ENCODE peak calls at places on chromosomes 13 and 19, in eight cellular contexts. One of them, this sample, is unnamed.

GRCh38 chr19:17803264-17803896 is 8.4 kb downstream of the B3GNT3 start:
- DNase-seq in stimulated activated CD8-positive, alpha-beta memory T cell treated with anti-CD3 and anti-CD28 coated beads, Interleukin-12 subunit alpha, Interleukin-12 subunit beta, amount 100 ng/mL, for 4 hours: no peak
- DNase-seq in OCI-LY7: no peak
- DNase-seq in NCI-H2107: no peak
- DNase-seq in C1 segment of cervical spinal cord: no peak
- DNase-seq in stimulated activated CD4-positive, alpha-beta T cell treated with anti-CD3 and anti-CD28 coated beads, Interleukin-1b, Interleukin-23, amount 100 ng/mL, for 1 hour: no peak
- DNase-seq in ELF-1: no peak
- DNase-seq in NB4: peak; percentile 65
- DNase-seq in this sample: peak; percentile 9

GRCh38 chr19:6720369-6721112 is at the start of gene C3:
- DNase-seq in stimulated activated CD8-positive, alpha-beta memory T cell treated with anti-CD3 and anti-CD28 coated beads, Interleukin-12 subunit alpha, Interleukin-12 subunit beta, amount 100 ng/mL, for 4 hours: no peak
- DNase-seq in OCI-LY7: no peak
- DNase-seq in NCI-H2107: no peak
- DNase-seq in C1 segment of cervical spinal cord: no peak
- DNase-seq in stimulated activated CD4-positive, alpha-beta T cell treated with anti-CD3 and anti-CD28 coated beads, Interleukin-1b, Interleukin-23, amount 100 ng/mL, for 1 hour: no peak
- DNase-seq in ELF-1: no peak
- DNase-seq in NB4: peak; percentile 74
- DNase-seq in this sample: no peak

GRCh38 chr19:7699422-7700127 is 2.4 kb downstream of the FCER2 start:
- DNase-seq in stimulated activated CD8-positive, alpha-beta memory T cell treated with anti-CD3 and anti-CD28 coated beads, Interleukin-12 subunit alpha, Interleukin-12 subunit beta, amount 100 ng/mL, for 4 hours: no peak
- DNase-seq in OCI-LY7: peak; percentile 50
- DNase-seq in NCI-H2107: no peak
- DNase-seq in C1 segment of cervical spinal cord: no peak
- DNase-seq in stimulated activated CD4-positive, alpha-beta T cell treated with anti-CD3 and anti-CD28 coated beads, Interleukin-1b, Interleukin-23, amount 100 ng/mL, for 1 hour: no peak
- DNase-seq in ELF-1: no peak
- DNase-seq in NB4: no peak
- DNase-seq in this sample: no peak

GRCh38 chr19:46489445-46490272 is 6.0 kb downstream of the PNMA8B start:
- DNase-seq in stimulated activated CD8-positive, alpha-beta memory T cell treated with anti-CD3 and anti-CD28 coated beads, Interleukin-12 subunit alpha, Interleukin-12 subunit beta, amount 100 ng/mL, for 4 hours: no peak
- DNase-seq in OCI-LY7: no peak
- DNase-seq in NCI-H2107: no peak
- DNase-seq in C1 segment of cervical spinal cord: peak; percentile 66
- DNase-seq in stimulated activated CD4-positive, alpha-beta T cell treated with anti-CD3 and anti-CD28 coated beads, Interleukin-1b, Interleukin-23, amount 100 ng/mL, for 1 hour: no peak
- DNase-seq in ELF-1: peak; percentile 71
- DNase-seq in NB4: no peak
- DNase-seq in this sample: no peak

GRCh38 chr19:28027116-28027515 is 1185.8 kb downstream of the UQCRFS1 start:
- DNase-seq in stimulated activated CD8-positive, alpha-beta memory T cell treated with anti-CD3 and anti-CD28 coated beads, Interleukin-12 subunit alpha, Interleukin-12 subunit beta, amount 100 ng/mL, for 4 hours: no peak
- DNase-seq in OCI-LY7: no peak
- DNase-seq in NCI-H2107: no peak
- DNase-seq in C1 segment of cervical spinal cord: no peak
- DNase-seq in stimulated activated CD4-positive, alpha-beta T cell treated with anti-CD3 and anti-CD28 coated beads, Interleukin-1b, Interleukin-23, amount 100 ng/mL, for 1 hour: no peak
- DNase-seq in ELF-1: no peak
- DNase-seq in NB4: no peak
- DNase-seq in this sample: no peak

GRCh38 chr13:105914637-105915036 is 620.8 kb downstream of the EFNB2 start:
- DNase-seq in stimulated activated CD8-positive, alpha-beta memory T cell treated with anti-CD3 and anti-CD28 coated beads, Interleukin-12 subunit alpha, Interleukin-12 subunit beta, amount 100 ng/mL, for 4 hours: no peak
- DNase-seq in OCI-LY7: no peak
- DNase-seq in NCI-H2107: no peak
- DNase-seq in C1 segment of cervical spinal cord: no peak
- DNase-seq in stimulated activated CD4-positive, alpha-beta T cell treated with anti-CD3 and anti-CD28 coated beads, Interleukin-1b, Interleukin-23, amount 100 ng/mL, for 1 hour: no peak
- DNase-seq in ELF-1: no peak
- DNase-seq in NB4: no peak
- DNase-seq in this sample: no peak

GRCh38 chr13:43058318-43058674 is 34.9 kb downstream of the DNAJC15 start:
- DNase-seq in stimulated activated CD8-positive, alpha-beta memory T cell treated with anti-CD3 and anti-CD28 coated beads, Interleukin-12 subunit alpha, Interleukin-12 subunit beta, amount 100 ng/mL, for 4 hours: no peak
- DNase-seq in OCI-LY7: no peak
- DNase-seq in NCI-H2107: no peak
- DNase-seq in C1 segment of cervical spinal cord: no peak
- DNase-seq in stimulated activated CD4-positive, alpha-beta T cell treated with anti-CD3 and anti-CD28 coated beads, Interleukin-1b, Interleukin-23, amount 100 ng/mL, for 1 hour: no peak
- DNase-seq in ELF-1: peak; percentile 91
- DNase-seq in NB4: peak; percentile 20
- DNase-seq in this sample: peak; percentile 22

GRCh38 chr19:12346896-12347295 is 13.5 kb upstream of the ZNF563 start:
- DNase-seq in stimulated activated CD8-positive, alpha-beta memory T cell treated with anti-CD3 and anti-CD28 coated beads, Interleukin-12 subunit alpha, Interleukin-12 subunit beta, amount 100 ng/mL, for 4 hours: no peak
- DNase-seq in OCI-LY7: peak; percentile 60
- DNase-seq in NCI-H2107: no peak
- DNase-seq in C1 segment of cervical spinal cord: no peak
- DNase-seq in stimulated activated CD4-positive, alpha-beta T cell treated with anti-CD3 and anti-CD28 coated beads, Interleukin-1b, Interleukin-23, amount 100 ng/mL, for 1 hour: no peak
- DNase-seq in ELF-1: no peak
- DNase-seq in NB4: peak; percentile 55
- DNase-seq in this sample: no peak

GRCh38 chr19:1767464-1767933 is 14.2 kb downstream of the ONECUT3 start:
- DNase-seq in stimulated activated CD8-positive, alpha-beta memory T cell treated with anti-CD3 and anti-CD28 coated beads, Interleukin-12 subunit alpha, Interleukin-12 subunit beta, amount 100 ng/mL, for 4 hours: peak; percentile 39
- DNase-seq in OCI-LY7: peak; percentile 62
- DNase-seq in NCI-H2107: no peak
- DNase-seq in C1 segment of cervical spinal cord: no peak
- DNase-seq in stimulated activated CD4-positive, alpha-beta T cell treated with anti-CD3 and anti-CD28 coated beads, Interleukin-1b, Interleukin-23, amount 100 ng/mL, for 1 hour: peak; percentile 45
- DNase-seq in ELF-1: peak; percentile 79
- DNase-seq in NB4: peak; percentile 78
- DNase-seq in this sample: peak; percentile 42

GRCh38 chr13:52001120-52001731 is 10.0 kb downstream of the ATP7B start:
- DNase-seq in stimulated activated CD8-positive, alpha-beta memory T cell treated with anti-CD3 and anti-CD28 coated beads, Interleukin-12 subunit alpha, Interleukin-12 subunit beta, amount 100 ng/mL, for 4 hours: no peak
- DNase-seq in OCI-LY7: peak; percentile 75
- DNase-seq in NCI-H2107: no peak
- DNase-seq in C1 segment of cervical spinal cord: no peak
- DNase-seq in stimulated activated CD4-positive, alpha-beta T cell treated with anti-CD3 and anti-CD28 coated beads, Interleukin-1b, Interleukin-23, amount 100 ng/mL, for 1 hour: no peak
- DNase-seq in ELF-1: no peak
- DNase-seq in NB4: peak; percentile 70
- DNase-seq in this sample: no peak

GRCh38 chr19:51192689-51193088 is 32.2 kb upstream of the CD33 start:
- DNase-seq in stimulated activated CD8-positive, alpha-beta memory T cell treated with anti-CD3 and anti-CD28 coated beads, Interleukin-12 subunit alpha, Interleukin-12 subunit beta, amount 100 ng/mL, for 4 hours: no peak
- DNase-seq in OCI-LY7: no peak
- DNase-seq in NCI-H2107: no peak
- DNase-seq in C1 segment of cervical spinal cord: no peak
- DNase-seq in stimulated activated CD4-positive, alpha-beta T cell treated with anti-CD3 and anti-CD28 coated beads, Interleukin-1b, Interleukin-23, amount 100 ng/mL, for 1 hour: no peak
- DNase-seq in ELF-1: no peak
- DNase-seq in NB4: no peak
- DNase-seq in this sample: no peak

GRCh38 chr19:9586764-9587163 is 2.5 kb upstream of the ZNF121 start:
- DNase-seq in stimulated activated CD8-positive, alpha-beta memory T cell treated with anti-CD3 and anti-CD28 coated beads, Interleukin-12 subunit alpha, Interleukin-12 subunit beta, amount 100 ng/mL, for 4 hours: peak; percentile 55
- DNase-seq in OCI-LY7: peak; percentile 78
- DNase-seq in NCI-H2107: peak; percentile 11
- DNase-seq in C1 segment of cervical spinal cord: peak; percentile 1
- DNase-seq in stimulated activated CD4-positive, alpha-beta T cell treated with anti-CD3 and anti-CD28 coated beads, Interleukin-1b, Interleukin-23, amount 100 ng/mL, for 1 hour: peak; percentile 62
- DNase-seq in ELF-1: peak; percentile 79
- DNase-seq in NB4: peak; percentile 87
- DNase-seq in this sample: peak; percentile 54

GRCh38 chr19:39946532-39946931 is 12.1 kb upstream of the FCGBP start:
- DNase-seq in stimulated activated CD8-positive, alpha-beta memory T cell treated with anti-CD3 and anti-CD28 coated beads, Interleukin-12 subunit alpha, Interleukin-12 subunit beta, amount 100 ng/mL, for 4 hours: no peak
- DNase-seq in OCI-LY7: no peak
- DNase-seq in NCI-H2107: no peak
- DNase-seq in C1 segment of cervical spinal cord: no peak
- DNase-seq in stimulated activated CD4-positive, alpha-beta T cell treated with anti-CD3 and anti-CD28 coated beads, Interleukin-1b, Interleukin-23, amount 100 ng/mL, for 1 hour: no peak
- DNase-seq in ELF-1: no peak
- DNase-seq in NB4: peak; percentile 74
- DNase-seq in this sample: no peak

GRCh38 chr19:17441241-17442135 is 7.0 kb downstream of the TMEM221 start:
- DNase-seq in stimulated activated CD8-positive, alpha-beta memory T cell treated with anti-CD3 and anti-CD28 coated beads, Interleukin-12 subunit alpha, Interleukin-12 subunit beta, amount 100 ng/mL, for 4 hours: no peak
- DNase-seq in OCI-LY7: peak; percentile 59
- DNase-seq in NCI-H2107: no peak
- DNase-seq in C1 segment of cervical spinal cord: no peak
- DNase-seq in stimulated activated CD4-positive, alpha-beta T cell treated with anti-CD3 and anti-CD28 coated beads, Interleukin-1b, Interleukin-23, amount 100 ng/mL, for 1 hour: no peak
- DNase-seq in ELF-1: peak; percentile 66
- DNase-seq in NB4: peak; percentile 58
- DNase-seq in this sample: no peak

GRCh38 chr13:51585234-51585672 is 991 bp downstream of the WDFY2 start:
- DNase-seq in stimulated activated CD8-positive, alpha-beta memory T cell treated with anti-CD3 and anti-CD28 coated beads, Interleukin-12 subunit alpha, Interleukin-12 subunit beta, amount 100 ng/mL, for 4 hours: no peak
- DNase-seq in OCI-LY7: peak; percentile 18
- DNase-seq in NCI-H2107: no peak
- DNase-seq in C1 segment of cervical spinal cord: no peak
- DNase-seq in stimulated activated CD4-positive, alpha-beta T cell treated with anti-CD3 and anti-CD28 coated beads, Interleukin-1b, Interleukin-23, amount 100 ng/mL, for 1 hour: no peak
- DNase-seq in ELF-1: no peak
- DNase-seq in NB4: peak; percentile 66
- DNase-seq in this sample: no peak

GRCh38 chr13:36356058-36356457 is 9.9 kb upstream of the SPART start:
- DNase-seq in stimulated activated CD8-positive, alpha-beta memory T cell treated with anti-CD3 and anti-CD28 coated beads, Interleukin-12 subunit alpha, Interleukin-12 subunit beta, amount 100 ng/mL, for 4 hours: no peak
- DNase-seq in OCI-LY7: no peak
- DNase-seq in NCI-H2107: no peak
- DNase-seq in C1 segment of cervical spinal cord: no peak
- DNase-seq in stimulated activated CD4-positive, alpha-beta T cell treated with anti-CD3 and anti-CD28 coated beads, Interleukin-1b, Interleukin-23, amount 100 ng/mL, for 1 hour: no peak
- DNase-seq in ELF-1: no peak
- DNase-seq in NB4: no peak
- DNase-seq in this sample: no peak

GRCh38 chr19:30209617-30210600 is 162.3 kb upstream of the ZNF536 start:
- DNase-seq in stimulated activated CD8-positive, alpha-beta memory T cell treated with anti-CD3 and anti-CD28 coated beads, Interleukin-12 subunit alpha, Interleukin-12 subunit beta, amount 100 ng/mL, for 4 hours: no peak
- DNase-seq in OCI-LY7: no peak
- DNase-seq in NCI-H2107: no peak
- DNase-seq in C1 segment of cervical spinal cord: no peak
- DNase-seq in stimulated activated CD4-positive, alpha-beta T cell treated with anti-CD3 and anti-CD28 coated beads, Interleukin-1b, Interleukin-23, amount 100 ng/mL, for 1 hour: no peak
- DNase-seq in ELF-1: no peak
- DNase-seq in NB4: no peak
- DNase-seq in this sample: no peak

GRCh38 chr13:101576452-101576851 is 124.0 kb downstream of the ITGBL1 start:
- DNase-seq in stimulated activated CD8-positive, alpha-beta memory T cell treated with anti-CD3 and anti-CD28 coated beads, Interleukin-12 subunit alpha, Interleukin-12 subunit beta, amount 100 ng/mL, for 4 hours: no peak
- DNase-seq in OCI-LY7: no peak
- DNase-seq in NCI-H2107: no peak
- DNase-seq in C1 segment of cervical spinal cord: no peak
- DNase-seq in stimulated activated CD4-positive, alpha-beta T cell treated with anti-CD3 and anti-CD28 coated beads, Interleukin-1b, Interleukin-23, amount 100 ng/mL, for 1 hour: no peak
- DNase-seq in ELF-1: no peak
- DNase-seq in NB4: no peak
- DNase-seq in this sample: no peak

GRCh38 chr19:55166530-55167268 is at the start of gene DNAAF3:
- DNase-seq in stimulated activated CD8-positive, alpha-beta memory T cell treated with anti-CD3 and anti-CD28 coated beads, Interleukin-12 subunit alpha, Interleukin-12 subunit beta, amount 100 ng/mL, for 4 hours: no peak
- DNase-seq in OCI-LY7: peak; percentile 96
- DNase-seq in NCI-H2107: peak; percentile 87
- DNase-seq in C1 segment of cervical spinal cord: peak; percentile 86
- DNase-seq in stimulated activated CD4-positive, alpha-beta T cell treated with anti-CD3 and anti-CD28 coated beads, Interleukin-1b, Interleukin-23, amount 100 ng/mL, for 1 hour: peak; percentile 54
- DNase-seq in ELF-1: peak; percentile 99
- DNase-seq in NB4: peak; percentile 95
- DNase-seq in this sample: peak; percentile 76

GRCh38 chr13:95931300-95932025 is 121.7 kb downstream of the UGGT2 start:
- DNase-seq in stimulated activated CD8-positive, alpha-beta memory T cell treated with anti-CD3 and anti-CD28 coated beads, Interleukin-12 subunit alpha, Interleukin-12 subunit beta, amount 100 ng/mL, for 4 hours: no peak
- DNase-seq in OCI-LY7: no peak
- DNase-seq in NCI-H2107: no peak
- DNase-seq in C1 segment of cervical spinal cord: no peak
- DNase-seq in stimulated activated CD4-positive, alpha-beta T cell treated with anti-CD3 and anti-CD28 coated beads, Interleukin-1b, Interleukin-23, amount 100 ng/mL, for 1 hour: no peak
- DNase-seq in ELF-1: no peak
- DNase-seq in NB4: no peak
- DNase-seq in this sample: no peak

GRCh38 chr13:41565221-41565620 is 107.9 kb downstream of the RGCC start:
- DNase-seq in stimulated activated CD8-positive, alpha-beta memory T cell treated with anti-CD3 and anti-CD28 coated beads, Interleukin-12 subunit alpha, Interleukin-12 subunit beta, amount 100 ng/mL, for 4 hours: no peak
- DNase-seq in OCI-LY7: no peak
- DNase-seq in NCI-H2107: no peak
- DNase-seq in C1 segment of cervical spinal cord: peak; percentile 50
- DNase-seq in stimulated activated CD4-positive, alpha-beta T cell treated with anti-CD3 and anti-CD28 coated beads, Interleukin-1b, Interleukin-23, amount 100 ng/mL, for 1 hour: no peak
- DNase-seq in ELF-1: no peak
- DNase-seq in NB4: no peak
- DNase-seq in this sample: no peak

GRCh38 chr19:580274-580835 is 8.0 kb downstream of the BSG start:
- DNase-seq in stimulated activated CD8-positive, alpha-beta memory T cell treated with anti-CD3 and anti-CD28 coated beads, Interleukin-12 subunit alpha, Interleukin-12 subunit beta, amount 100 ng/mL, for 4 hours: no peak
- DNase-seq in OCI-LY7: no peak
- DNase-seq in NCI-H2107: no peak
- DNase-seq in C1 segment of cervical spinal cord: no peak
- DNase-seq in stimulated activated CD4-positive, alpha-beta T cell treated with anti-CD3 and anti-CD28 coated beads, Interleukin-1b, Interleukin-23, amount 100 ng/mL, for 1 hour: no peak
- DNase-seq in ELF-1: no peak
- DNase-seq in NB4: no peak
- DNase-seq in this sample: no peak

GRCh38 chr13:25249001-25249543 is 38.2 kb downstream of the MTMR6 start:
- DNase-seq in stimulated activated CD8-positive, alpha-beta memory T cell treated with anti-CD3 and anti-CD28 coated beads, Interleukin-12 subunit alpha, Interleukin-12 subunit beta, amount 100 ng/mL, for 4 hours: no peak
- DNase-seq in OCI-LY7: peak; percentile 49
- DNase-seq in NCI-H2107: no peak
- DNase-seq in C1 segment of cervical spinal cord: peak; percentile 28
- DNase-seq in stimulated activated CD4-positive, alpha-beta T cell treated with anti-CD3 and anti-CD28 coated beads, Interleukin-1b, Interleukin-23, amount 100 ng/mL, for 1 hour: no peak
- DNase-seq in ELF-1: no peak
- DNase-seq in NB4: peak; percentile 66
- DNase-seq in this sample: no peak

GRCh38 chr19:3880471-3881271 is at the start of gene ATCAY:
- DNase-seq in stimulated activated CD8-positive, alpha-beta memory T cell treated with anti-CD3 and anti-CD28 coated beads, Interleukin-12 subunit alpha, Interleukin-12 subunit beta, amount 100 ng/mL, for 4 hours: no peak
- DNase-seq in OCI-LY7: no peak
- DNase-seq in NCI-H2107: peak; percentile 56
- DNase-seq in C1 segment of cervical spinal cord: peak; percentile 12
- DNase-seq in stimulated activated CD4-positive, alpha-beta T cell treated with anti-CD3 and anti-CD28 coated beads, Interleukin-1b, Interleukin-23, amount 100 ng/mL, for 1 hour: no peak
- DNase-seq in ELF-1: peak; percentile 65
- DNase-seq in NB4: no peak
- DNase-seq in this sample: no peak

GRCh38 chr13:104984296-104984818 is 1551.1 kb downstream of the EFNB2 start:
- DNase-seq in stimulated activated CD8-positive, alpha-beta memory T cell treated with anti-CD3 and anti-CD28 coated beads, Interleukin-12 subunit alpha, Interleukin-12 subunit beta, amount 100 ng/mL, for 4 hours: no peak
- DNase-seq in OCI-LY7: no peak
- DNase-seq in NCI-H2107: no peak
- DNase-seq in C1 segment of cervical spinal cord: peak; percentile 1
- DNase-seq in stimulated activated CD4-positive, alpha-beta T cell treated with anti-CD3 and anti-CD28 coated beads, Interleukin-1b, Interleukin-23, amount 100 ng/mL, for 1 hour: no peak
- DNase-seq in ELF-1: no peak
- DNase-seq in NB4: peak; percentile 77
- DNase-seq in this sample: no peak

GRCh38 chr19:47581605-47582319 is 8.8 kb upstream of the ZNF541 start:
- DNase-seq in stimulated activated CD8-positive, alpha-beta memory T cell treated with anti-CD3 and anti-CD28 coated beads, Interleukin-12 subunit alpha, Interleukin-12 subunit beta, amount 100 ng/mL, for 4 hours: no peak
- DNase-seq in OCI-LY7: no peak
- DNase-seq in NCI-H2107: no peak
- DNase-seq in C1 segment of cervical spinal cord: no peak
- DNase-seq in stimulated activated CD4-positive, alpha-beta T cell treated with anti-CD3 and anti-CD28 coated beads, Interleukin-1b, Interleukin-23, amount 100 ng/mL, for 1 hour: no peak
- DNase-seq in ELF-1: peak; percentile 66
- DNase-seq in NB4: no peak
- DNase-seq in this sample: no peak

GRCh38 chr13:81686877-81687276 is 1346.0 kb upstream of the SPRY2 start:
- DNase-seq in stimulated activated CD8-positive, alpha-beta memory T cell treated with anti-CD3 and anti-CD28 coated beads, Interleukin-12 subunit alpha, Interleukin-12 subunit beta, amount 100 ng/mL, for 4 hours: no peak
- DNase-seq in OCI-LY7: no peak
- DNase-seq in NCI-H2107: no peak
- DNase-seq in C1 segment of cervical spinal cord: no peak
- DNase-seq in stimulated activated CD4-positive, alpha-beta T cell treated with anti-CD3 and anti-CD28 coated beads, Interleukin-1b, Interleukin-23, amount 100 ng/mL, for 1 hour: no peak
- DNase-seq in ELF-1: no peak
- DNase-seq in NB4: no peak
- DNase-seq in this sample: no peak

GRCh38 chr19:43229315-43229714 is 23.9 kb upstream of the PSG4 start:
- DNase-seq in stimulated activated CD8-positive, alpha-beta memory T cell treated with anti-CD3 and anti-CD28 coated beads, Interleukin-12 subunit alpha, Interleukin-12 subunit beta, amount 100 ng/mL, for 4 hours: no peak
- DNase-seq in OCI-LY7: peak; percentile 10
- DNase-seq in NCI-H2107: no peak
- DNase-seq in C1 segment of cervical spinal cord: no peak
- DNase-seq in stimulated activated CD4-positive, alpha-beta T cell treated with anti-CD3 and anti-CD28 coated beads, Interleukin-1b, Interleukin-23, amount 100 ng/mL, for 1 hour: no peak
- DNase-seq in ELF-1: peak; percentile 14
- DNase-seq in NB4: peak; percentile 4
- DNase-seq in this sample: no peak

GRCh38 chr13:32278456-32278855 is 36.7 kb downstream of the ZAR1L start:
- DNase-seq in stimulated activated CD8-positive, alpha-beta memory T cell treated with anti-CD3 and anti-CD28 coated beads, Interleukin-12 subunit alpha, Interleukin-12 subunit beta, amount 100 ng/mL, for 4 hours: no peak
- DNase-seq in OCI-LY7: no peak
- DNase-seq in NCI-H2107: no peak
- DNase-seq in C1 segment of cervical spinal cord: no peak
- DNase-seq in stimulated activated CD4-positive, alpha-beta T cell treated with anti-CD3 and anti-CD28 coated beads, Interleukin-1b, Interleukin-23, amount 100 ng/mL, for 1 hour: no peak
- DNase-seq in ELF-1: no peak
- DNase-seq in NB4: no peak
- DNase-seq in this sample: no peak

GRCh38 chr13:26037302-26037701 is 14.5 kb downstream of the SHISA2 start:
- DNase-seq in stimulated activated CD8-positive, alpha-beta memory T cell treated with anti-CD3 and anti-CD28 coated beads, Interleukin-12 subunit alpha, Interleukin-12 subunit beta, amount 100 ng/mL, for 4 hours: no peak
- DNase-seq in OCI-LY7: peak; percentile 37
- DNase-seq in NCI-H2107: no peak
- DNase-seq in C1 segment of cervical spinal cord: peak; percentile 56
- DNase-seq in stimulated activated CD4-positive, alpha-beta T cell treated with anti-CD3 and anti-CD28 coated beads, Interleukin-1b, Interleukin-23, amount 100 ng/mL, for 1 hour: no peak
- DNase-seq in ELF-1: peak; percentile 75
- DNase-seq in NB4: peak; percentile 67
- DNase-seq in this sample: no peak

This sample was measured in activated T-helper 1 cell treated with anti-CD3 and anti-CD28 coated beads, Interleukin-12 subunit alpha, Interleukin-12 subunit beta, Interleukin-2, Interleukin-4 antibody, amounts not matched to agents 30 ng/mL and 10 ng/mL and 1 ng/mL, durations not matched to agents 14 hours and 24 hours and 36 hours.